ENCODE peak calls at places on chromosomes 7 and 10, in six cellular contexts. K is AG04449; J is activated T-helper 1 cell treated with anti-CD3 and anti-CD28 coated beads, Interleukin-2, amount 50 U/mL, for 16 hours; W is aorta; R is GM04504; O is NCI-H774. U is an unnamed sample.

GRCh38 chr7:29265208-29265923 is 70.8 kb downstream of the CHN2 start:
- DNase-seq in K (no peak), J (no peak), W (no peak), R (no peak), O (no peak), U (no peak)

GRCh38 chr10:58414270-58415041 is 29.2 kb downstream of the TFAM start:
- DNase-seq in K (no peak), J (no peak), W (no peak), R (peak; percentile 65), O (peak; percentile 36), U (peak; percentile 25)

GRCh38 chr7:1845536-1846311 is 175.6 kb downstream of the ELFN1 start:
- DNase-seq in K (no peak), J (no peak), W (peak; percentile 64), R (no peak), O (no peak), U (no peak)

GRCh38 chr10:101829561-101830315 is 11.5 kb upstream of the OGA start:
- DNase-seq in K (no peak), J (peak; percentile 25), W (peak; percentile 83), R (no peak), O (peak; percentile 2), U (peak; percentile 30)

GRCh38 chr7:155431231-155431630 is 26.7 kb upstream of the EN2 start:
- DNase-seq in K (no peak), J (no peak), W (no peak), R (no peak), O (no peak), U (no peak)

GRCh38 chr7:98178762-98179490 is 32.3 kb upstream of the BHLHA15 start:
- DNase-seq in K (no peak), J (no peak), W (no peak), R (no peak), O (no peak), U (no peak)

GRCh38 chr7:114889646-114890285 is 32.1 kb upstream of the MDFIC start:
- DNase-seq in K (peak; percentile 94), J (no peak), W (no peak), R (peak; percentile 90), O (no peak), U (no peak)

GRCh38 chr7:47500103-47500563 is 81.8 kb downstream of the TNS3 start:
- DNase-seq in K (no peak), J (no peak), W (peak; percentile 56), R (no peak), O (no peak), U (no peak)

GRCh38 chr7:77765906-77766800 is 32.1 kb downstream of the TMEM60 start:
- DNase-seq in K (no peak), J (no peak), W (no peak), R (no peak), O (no peak), U (no peak)

GRCh38 chr7:36036590-36036989 is 116.5 kb upstream of the EEPD1 start:
- DNase-seq in K (no peak), J (no peak), W (no peak), R (no peak), O (no peak), U (no peak)

GRCh38 chr10:44806895-44807294 is 104.2 kb upstream of the TMEM72 start:
- DNase-seq in K (no peak), J (no peak), W (no peak), R (no peak), O (no peak), U (no peak)

GRCh38 chr10:88433551-88434186 is 149.4 kb downstream of the RNLS start:
- DNase-seq in K (no peak), J (no peak), W (no peak), R (no peak), O (no peak), U (no peak)

GRCh38 chr10:122112021-122112616 is 123.2 kb downstream of the TACC2 start:
- DNase-seq in K (no peak), J (no peak), W (no peak), R (no peak), O (no peak), U (no peak)

GRCh38 chr7:42077276-42078135 is 159.5 kb downstream of the GLI3 start:
- DNase-seq in K (no peak), J (no peak), W (no peak), R (no peak), O (no peak), U (no peak)

GRCh38 chr10:3526721-3527120 is 258.3 kb downstream of the KLF6 start:
- DNase-seq in K (peak; percentile 77), J (no peak), W (no peak), R (peak; percentile 64), O (no peak), U (no peak)

GRCh38 chr10:35236739-35237138 is 99.6 kb upstream of the CCNY start:
- DNase-seq in K (no peak), J (no peak), W (no peak), R (no peak), O (no peak), U (no peak)

GRCh38 chr7:37062460-37062859 is 338.2 kb upstream of the AOAH start:
- DNase-seq in K (no peak), J (no peak), W (no peak), R (no peak), O (no peak), U (no peak)

GRCh38 chr7:4681218-4681851 is 760 bp upstream of the FOXK1 start:
- DNase-seq in K (no peak), J (no peak), W (no peak), R (no peak), O (no peak), U (no peak)

GRCh38 chr7:95476904-95477594 is 8.7 kb upstream of the ASB4 start:
- DNase-seq in K (no peak), J (peak; percentile 7), W (no peak), R (peak; percentile 22), O (peak; percentile 67), U (peak; percentile 73)

GRCh38 chr10:132646443-132647097 is 109.0 kb downstream of the INPP5A start:
- DNase-seq in K (no peak), J (no peak), W (peak; percentile 62), R (no peak), O (no peak), U (no peak)

GRCh38 chr7:131633342-131633843 is 77.0 kb upstream of the PODXL start:
- DNase-seq in K (no peak), J (no peak), W (no peak), R (peak; percentile 58), O (no peak), U (no peak)

GRCh38 chr10:25039531-25039930 is 23.1 kb downstream of the THNSL1 start:
- DNase-seq in K (no peak), J (no peak), W (no peak), R (no peak), O (no peak), U (no peak)

GRCh38 chr10:22821501-22821900 is 106.4 kb upstream of the ARMC3 start:
- DNase-seq in K (no peak), J (no peak), W (no peak), R (peak; percentile 55), O (no peak), U (no peak)

GRCh38 chr10:77874872-77875271 is 51.7 kb downstream of the DLG5 start:
- DNase-seq in K (no peak), J (no peak), W (no peak), R (no peak), O (no peak), U (no peak)

GRCh38 chr7:105185290-105186010 is 171.4 kb downstream of the KMT2E start:
- DNase-seq in K (no peak), J (no peak), W (no peak), R (no peak), O (no peak), U (no peak)

GRCh38 chr10:116278832-116279231 is 5.8 kb upstream of the GFRA1 start:
- DNase-seq in K (no peak), J (no peak), W (no peak), R (no peak), O (no peak), U (no peak)

GRCh38 chr10:119281581-119282071 is 74.3 kb downstream of the GRK5 start:
- DNase-seq in K (no peak), J (no peak), W (peak; percentile 94), R (no peak), O (no peak), U (peak; percentile 52)

GRCh38 chr10:70528726-70529362 is 50.3 kb downstream of the PALD1 start:
- DNase-seq in K (no peak), J (no peak), W (peak; percentile 41), R (no peak), O (peak; percentile 38), U (no peak)

U was measured in COR-L47.